ENCODE peak calls at places on chromosomes 12 and 14, in five cellular contexts. One of them, this sample, is unnamed.
A peak's percentile ranks its signal among the peaks of the same experiment; 100 is the strongest.

GRCh38 chr12:57280234-57281062 is 29.5 kb upstream of the STAC3 start:
- DNase-seq in H1: no peak
- DNase-seq in neuronal stem cell: no peak
- DNase-seq in mesenchymal stem cell: peak; percentile 92
- DNase-seq in trophoblast cell: peak; percentile 50
- DNase-seq in this sample: peak; percentile 70

GRCh38 chr12:51922146-51922545 is 14.8 kb downstream of the ACVRL1 start:
- DNase-seq in H1: no peak
- DNase-seq in neuronal stem cell: no peak
- DNase-seq in mesenchymal stem cell: no peak
- DNase-seq in trophoblast cell: no peak
- DNase-seq in this sample: no peak

GRCh38 chr12:132610051-132610759 is at the start of gene LRCOL1:
- DNase-seq in H1: no peak
- DNase-seq in neuronal stem cell: no peak
- DNase-seq in mesenchymal stem cell: peak; percentile 29
- DNase-seq in trophoblast cell: no peak
- DNase-seq in this sample: peak; percentile 45

GRCh38 chr14:72692678-72693077 is 201.2 kb downstream of the DPF3 start:
- DNase-seq in H1: no peak
- DNase-seq in neuronal stem cell: no peak
- DNase-seq in mesenchymal stem cell: no peak
- DNase-seq in trophoblast cell: no peak
- DNase-seq in this sample: peak; percentile 79

GRCh38 chr12:46153267-46153872 is 115.5 kb downstream of the SLC38A1 start:
- DNase-seq in H1: no peak
- DNase-seq in neuronal stem cell: no peak
- DNase-seq in mesenchymal stem cell: peak; percentile 42
- DNase-seq in trophoblast cell: no peak
- DNase-seq in this sample: no peak

GRCh38 chr14:69848156-69848555 is 31.1 kb upstream of the SMOC1 start:
- DNase-seq in H1: peak; percentile 22
- DNase-seq in neuronal stem cell: no peak
- DNase-seq in mesenchymal stem cell: no peak
- DNase-seq in trophoblast cell: no peak
- DNase-seq in this sample: no peak

GRCh38 chr12:69065804-69066203 is 132.8 kb upstream of the CPM start:
- DNase-seq in H1: no peak
- DNase-seq in neuronal stem cell: no peak
- DNase-seq in mesenchymal stem cell: no peak
- DNase-seq in trophoblast cell: no peak
- DNase-seq in this sample: no peak

GRCh38 chr14:104085032-104085888 is at the start of gene ASPG:
- DNase-seq in H1: peak; percentile 61
- DNase-seq in neuronal stem cell: no peak
- DNase-seq in mesenchymal stem cell: no peak
- DNase-seq in trophoblast cell: no peak
- DNase-seq in this sample: peak; percentile 94

GRCh38 chr12:126551882-126552281 is 1486.6 kb downstream of the AACS start:
- DNase-seq in H1: no peak
- DNase-seq in neuronal stem cell: no peak
- DNase-seq in mesenchymal stem cell: no peak
- DNase-seq in trophoblast cell: no peak
- DNase-seq in this sample: no peak

GRCh38 chr12:2687058-2687457 is 107.7 kb upstream of the FKBP4 start:
- DNase-seq in H1: no peak
- DNase-seq in neuronal stem cell: no peak
- DNase-seq in mesenchymal stem cell: no peak
- DNase-seq in trophoblast cell: no peak
- DNase-seq in this sample: peak; percentile 21

GRCh38 chr12:56900583-56900982 is 33.6 kb downstream of the SDR9C7 start:
- DNase-seq in H1: no peak
- DNase-seq in neuronal stem cell: no peak
- DNase-seq in mesenchymal stem cell: peak; percentile 10
- DNase-seq in trophoblast cell: no peak
- DNase-seq in this sample: no peak

GRCh38 chr12:92215358-92215757 is 69.7 kb upstream of the BTG1 start:
- DNase-seq in H1: no peak
- DNase-seq in neuronal stem cell: no peak
- DNase-seq in mesenchymal stem cell: no peak
- DNase-seq in trophoblast cell: no peak
- DNase-seq in this sample: no peak

GRCh38 chr14:95303552-95303951 is 16.2 kb downstream of the CLMN start:
- DNase-seq in H1: no peak
- DNase-seq in neuronal stem cell: no peak
- DNase-seq in mesenchymal stem cell: no peak
- DNase-seq in trophoblast cell: no peak
- DNase-seq in this sample: no peak

GRCh38 chr14:63686926-63687325 is 40.9 kb downstream of the SGPP1 start:
- DNase-seq in H1: no peak
- DNase-seq in neuronal stem cell: no peak
- DNase-seq in mesenchymal stem cell: no peak
- DNase-seq in trophoblast cell: peak; percentile 35
- DNase-seq in this sample: no peak

GRCh38 chr14:94171208-94171607 is 2.9 kb upstream of the PPP4R4 start:
- DNase-seq in H1: no peak
- DNase-seq in neuronal stem cell: no peak
- DNase-seq in mesenchymal stem cell: no peak
- DNase-seq in trophoblast cell: no peak
- DNase-seq in this sample: no peak

GRCh38 chr12:82923935-82924334 is 237.2 kb downstream of the TMTC2 start:
- DNase-seq in H1: no peak
- DNase-seq in neuronal stem cell: no peak
- DNase-seq in mesenchymal stem cell: no peak
- DNase-seq in trophoblast cell: no peak
- DNase-seq in this sample: no peak

GRCh38 chr12:70933133-70933532 is 12.6 kb upstream of the PTPRR start:
- DNase-seq in H1: no peak
- DNase-seq in neuronal stem cell: no peak
- DNase-seq in mesenchymal stem cell: no peak
- DNase-seq in trophoblast cell: no peak
- DNase-seq in this sample: no peak

GRCh38 chr12:6324936-6325750 is 14.7 kb downstream of the PLEKHG6 start:
- DNase-seq in H1: no peak
- DNase-seq in neuronal stem cell: no peak
- DNase-seq in mesenchymal stem cell: no peak
- DNase-seq in trophoblast cell: no peak
- DNase-seq in this sample: no peak

GRCh38 chr12:108955225-108955835 is 65.5 kb downstream of the SVOP start:
- DNase-seq in H1: no peak
- DNase-seq in neuronal stem cell: no peak
- DNase-seq in mesenchymal stem cell: peak; percentile 37
- DNase-seq in trophoblast cell: no peak
- DNase-seq in this sample: no peak

GRCh38 chr14:75279153-75279738 is 618 bp downstream of the FOS start:
- DNase-seq in H1: no peak
- DNase-seq in neuronal stem cell: no peak
- DNase-seq in mesenchymal stem cell: peak; percentile 61
- DNase-seq in trophoblast cell: no peak
- DNase-seq in this sample: no peak

GRCh38 chr12:83216230-83216629 is 529.5 kb downstream of the TMTC2 start:
- DNase-seq in H1: no peak
- DNase-seq in neuronal stem cell: no peak
- DNase-seq in mesenchymal stem cell: no peak
- DNase-seq in trophoblast cell: no peak
- DNase-seq in this sample: no peak

GRCh38 chr12:91129662-91130362 is 18.5 kb upstream of the LUM start:
- DNase-seq in H1: no peak
- DNase-seq in neuronal stem cell: no peak
- DNase-seq in mesenchymal stem cell: no peak
- DNase-seq in trophoblast cell: no peak
- DNase-seq in this sample: no peak

GRCh38 chr12:91139264-91139663 is 28.0 kb upstream of the LUM start:
- DNase-seq in H1: no peak
- DNase-seq in neuronal stem cell: no peak
- DNase-seq in mesenchymal stem cell: peak; percentile 42
- DNase-seq in trophoblast cell: no peak
- DNase-seq in this sample: no peak

GRCh38 chr12:91138337-91138905 is 27.1 kb upstream of the LUM start:
- DNase-seq in H1: no peak
- DNase-seq in neuronal stem cell: no peak
- DNase-seq in mesenchymal stem cell: peak; percentile 33
- DNase-seq in trophoblast cell: peak; percentile 48
- DNase-seq in this sample: no peak

GRCh38 chr12:91133871-91134270 is 22.6 kb upstream of the LUM start:
- DNase-seq in H1: no peak
- DNase-seq in neuronal stem cell: no peak
- DNase-seq in mesenchymal stem cell: peak; percentile 77
- DNase-seq in trophoblast cell: no peak
- DNase-seq in this sample: no peak
- H3K4me2 ChIP-seq in H1: no peak overlapping the region
- H3K4me2 ChIP-seq in neuronal stem cell: no peak overlapping the region
- H3K4me2 ChIP-seq in mesenchymal stem cell: no peak overlapping the region
- H3K4me2 ChIP-seq in trophoblast cell: no peak overlapping the region
- H3K4me2 ChIP-seq in this sample: no peak overlapping the region

GRCh38 chr12:55789893-55790292 is 27.6 kb downstream of the SARNP start:
- DNase-seq in H1: no peak
- DNase-seq in neuronal stem cell: no peak
- DNase-seq in mesenchymal stem cell: no peak
- DNase-seq in trophoblast cell: no peak
- DNase-seq in this sample: no peak
- H2BK12ac ChIP-seq in H1: no peak overlapping the region
- H2BK12ac ChIP-seq in neuronal stem cell: no peak overlapping the region
- H2BK12ac ChIP-seq in mesenchymal stem cell: no peak overlapping the region
- H2BK12ac ChIP-seq in trophoblast cell: no peak overlapping the region
- H2BK12ac ChIP-seq in this sample: no peak overlapping the region

DNA sequence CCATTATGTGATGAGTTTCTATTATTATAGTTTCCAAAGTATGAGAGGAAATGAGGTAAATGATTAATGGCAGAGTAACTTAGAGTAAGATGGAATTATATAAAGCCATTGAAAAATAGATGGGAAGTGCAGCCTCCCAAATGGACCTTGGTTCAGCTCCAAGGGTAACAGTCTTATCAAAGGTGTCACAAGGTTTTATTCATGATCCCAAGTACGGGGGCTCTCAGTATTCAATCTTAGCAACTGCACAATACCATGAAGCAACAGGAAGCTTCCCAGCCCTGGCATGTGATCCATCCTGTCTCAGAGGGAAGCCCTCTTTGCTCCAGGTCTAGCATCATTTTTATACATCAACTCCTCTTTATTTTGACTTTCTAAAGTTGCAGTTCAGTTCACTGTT is 948.2 kb downstream of the GALC start:
- DNase-seq in H1: no peak
- DNase-seq in neuronal stem cell: no peak
- DNase-seq in mesenchymal stem cell: no peak
- DNase-seq in trophoblast cell: no peak
- DNase-seq in this sample: no peak
- H3K4me2 ChIP-seq in H1: no peak overlapping the region
- H3K4me2 ChIP-seq in neuronal stem cell: no peak overlapping the region
- H3K4me2 ChIP-seq in mesenchymal stem cell: no peak overlapping the region
- H3K4me2 ChIP-seq in trophoblast cell: no peak overlapping the region
- H3K4me2 ChIP-seq in this sample: no peak overlapping the region

DNA sequence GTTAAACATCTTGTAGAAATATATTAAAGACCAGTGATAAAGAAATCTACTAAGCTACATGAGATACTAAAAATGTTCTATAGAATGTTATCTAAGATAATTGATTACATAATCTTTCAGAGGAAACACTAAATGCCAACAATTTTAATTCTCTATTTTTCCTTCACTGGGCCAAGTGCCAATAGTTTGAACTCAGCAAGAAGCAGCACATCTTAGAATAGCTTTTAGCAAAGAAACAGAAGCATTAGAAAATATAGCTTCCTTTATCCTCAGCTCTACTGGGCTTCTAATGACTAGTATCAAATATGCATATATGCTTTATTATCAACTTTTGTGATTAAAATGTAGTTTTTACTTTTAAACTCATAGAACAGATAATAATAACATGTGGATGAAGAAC is 461.4 kb upstream of the USP15 start:
- DNase-seq in H1: no peak
- DNase-seq in neuronal stem cell: no peak
- DNase-seq in mesenchymal stem cell: peak; percentile 46
- DNase-seq in trophoblast cell: no peak
- DNase-seq in this sample: no peak
- H2BK12ac ChIP-seq in H1: no peak overlapping the region
- H2BK12ac ChIP-seq in neuronal stem cell: no peak overlapping the region
- H2BK12ac ChIP-seq in mesenchymal stem cell: no peak overlapping the region
- H2BK12ac ChIP-seq in trophoblast cell: no peak overlapping the region
- H2BK12ac ChIP-seq in this sample: no peak overlapping the region

GRCh38 chr14:74219277-74219676 is 20.0 kb upstream of the VSX2 start:
- DNase-seq in H1: no peak
- DNase-seq in neuronal stem cell: no peak
- DNase-seq in mesenchymal stem cell: no peak
- DNase-seq in trophoblast cell: no peak
- DNase-seq in this sample: no peak

GRCh38 chr14:74216671-74217070 is 22.6 kb upstream of the VSX2 start:
- DNase-seq in H1: no peak
- DNase-seq in neuronal stem cell: no peak
- DNase-seq in mesenchymal stem cell: no peak
- DNase-seq in trophoblast cell: no peak
- DNase-seq in this sample: no peak

GRCh38 chr14:74219806-74220205 is 19.4 kb upstream of the VSX2 start:
- DNase-seq in H1: no peak
- DNase-seq in neuronal stem cell: no peak
- DNase-seq in mesenchymal stem cell: no peak
- DNase-seq in trophoblast cell: no peak
- DNase-seq in this sample: no peak

GRCh38 chr14:74217672-74218448 is 21.4 kb upstream of the VSX2 start:
- DNase-seq in H1: peak; percentile 97
- DNase-seq in neuronal stem cell: peak; percentile 71
- DNase-seq in mesenchymal stem cell: peak; percentile 63
- DNase-seq in trophoblast cell: peak; percentile 66
- DNase-seq in this sample: peak; percentile 89

GRCh38 chr14:74218462-74218861 is 20.8 kb upstream of the VSX2 start:
- DNase-seq in H1: no peak
- DNase-seq in neuronal stem cell: no peak
- DNase-seq in mesenchymal stem cell: no peak
- DNase-seq in trophoblast cell: no peak
- DNase-seq in this sample: no peak
- H3K4me2 ChIP-seq in H1: no peak overlapping the region
- H3K4me2 ChIP-seq in neuronal stem cell: no peak overlapping the region
- H3K4me2 ChIP-seq in mesenchymal stem cell: no peak overlapping the region
- H3K4me2 ChIP-seq in trophoblast cell: no peak overlapping the region
- H3K4me2 ChIP-seq in this sample: no peak overlapping the region

This sample was measured in H9.